ENCODE peak calls at places on chromosomes 1 and 21, in eight cellular contexts. Y, C, L, O, B, M, D and J are unnamed samples. For H3K27me3, the result is how much of the 10 kb centered on the place peaks cover.

GRCh38 chr1:161739865-161740566 is 9.6 kb upstream of the DUSP12 start:
- DNase-seq in Y (no peak), C (peak), L (peak), O (no peak), B (no peak), M (no peak), D (no peak), J (peak)

GRCh38 chr1:241357366-241358305 is 631 bp upstream of the RGS7 start:
- DNase-seq in Y (no peak), C (no peak), L (peak), O (no peak), B (peak), M (no peak), D (no peak), J (no peak)

GRCh38 chr1:183610053-183610452 is 19.8 kb upstream of the NCF2 start:
- DNase-seq in Y (no peak), C (no peak), L (no peak), O (no peak), B (peak), M (no peak), D (no peak), J (no peak)

GRCh38 chr1:115796897-115797296 is 28.4 kb upstream of the CASQ2 start:
- DNase-seq in Y (no peak), C (no peak), L (no peak), O (no peak), B (no peak), M (no peak), D (no peak), J (no peak)

GRCh38 chr1:180530501-180530900 is 28.1 kb upstream of the ACBD6 start:
- DNase-seq in Y (peak), C (no peak), L (no peak), O (peak), B (peak), M (no peak), D (no peak), J (peak)

GRCh38 chr1:21874328-21874727 is 62.3 kb downstream of the LDLRAD2 start:
- DNase-seq in Y (no peak), C (no peak), L (no peak), O (no peak), B (no peak), M (no peak), D (no peak), J (no peak)

GRCh38 chr21:34704119-34704518 is 35.3 kb downstream of the CLIC6 start:
- DNase-seq in Y (peak), C (no peak), L (no peak), O (peak), B (peak), M (no peak), D (peak), J (no peak)

GRCh38 chr1:208974721-208975120 is 608.8 kb upstream of the CAMK1G start:
- DNase-seq in Y (no peak), C (no peak), L (no peak), O (no peak), B (no peak), M (no peak), D (no peak), J (no peak)

GRCh38 chr1:81453971-81454370 is 346.8 kb upstream of the ADGRL2 start:
- DNase-seq in Y (no peak), C (no peak), L (no peak), O (no peak), B (no peak), M (no peak), D (no peak), J (no peak)

GRCh38 chr21:31132574-31133242 is 94.4 kb upstream of the KRTAP19-8 start:
- DNase-seq in Y (peak), C (peak), L (no peak), O (no peak), B (peak), M (no peak), D (no peak), J (peak)

GRCh38 chr1:192445849-192446489 is 129.2 kb downstream of the RGS21 start:
- DNase-seq in Y (peak), C (peak), L (peak), O (no peak), B (peak), M (no peak), D (peak), J (peak)

GRCh38 chr1:11515403-11516300 is 36.7 kb downstream of the DISP3 start:
- DNase-seq in Y (no peak), C (no peak), L (no peak), O (no peak), B (no peak), M (no peak), D (no peak), J (no peak)

GRCh38 chr1:76153856-76154212 is 79.3 kb downstream of the ST6GALNAC3 start:
- DNase-seq in Y (no peak), C (no peak), L (no peak), O (no peak), B (no peak), M (no peak), D (no peak), J (no peak)

GRCh38 chr1:28301368-28302174 is 27.3 kb upstream of the MED18 start:
- DNase-seq in Y (no peak), C (no peak), L (no peak), O (no peak), B (peak), M (no peak), D (no peak), J (no peak)

GRCh38 chr1:10515627-10516026 is 40.9 kb downstream of the PEX14 start:
- DNase-seq in Y (no peak), C (no peak), L (no peak), O (no peak), B (no peak), M (no peak), D (peak), J (no peak)

GRCh38 chr1:216458807-216459206 is 35.6 kb upstream of the USH2A start:
- DNase-seq in Y (no peak), C (no peak), L (no peak), O (no peak), B (peak), M (no peak), D (no peak), J (no peak)

GRCh38 chr1:25468037-25468436 is 37.3 kb downstream of the MACO1 start:
- DNase-seq in Y (peak), C (no peak), L (no peak), O (no peak), B (peak), M (no peak), D (no peak), J (no peak)

GRCh38 chr1:55272994-55273393 is 57.8 kb upstream of the USP24 start:
- DNase-seq in Y (no peak), C (no peak), L (no peak), O (no peak), B (no peak), M (no peak), D (no peak), J (no peak)

GRCh38 chr1:30008998-30009657 is 714.3 kb downstream of the MATN1 start:
- DNase-seq in Y (no peak), C (no peak), L (no peak), O (no peak), B (peak), M (no peak), D (no peak), J (peak)

GRCh38 chr1:71587961-71588360 is 507.1 kb upstream of the ZRANB2 start:
- DNase-seq in Y (peak), C (no peak), L (no peak), O (no peak), B (peak), M (no peak), D (no peak), J (no peak)

GRCh38 chr1:230160957-230161771 is 94.1 kb downstream of the GALNT2 start:
- DNase-seq in Y (peak), C (no peak), L (no peak), O (no peak), B (peak), M (no peak), D (no peak), J (no peak)

GRCh38 chr21:35273331-35273730 is 224.2 kb upstream of the RUNX1 start:
- DNase-seq in Y (no peak), C (no peak), L (no peak), O (no peak), B (no peak), M (no peak), D (peak), J (peak)

GRCh38 chr1:157992031-157992568 is 1.3 kb upstream of the KIRREL1 start:
- DNase-seq in Y (peak), C (peak), L (peak), O (peak), B (peak), M (peak), D (peak), J (peak)

GRCh38 chr1:198837276-198838021 is 198.6 kb downstream of the PTPRC start:
- DNase-seq in Y (no peak), C (no peak), L (no peak), O (no peak), B (no peak), M (no peak), D (no peak), J (peak)

GRCh38 chr1:25702101-25702775 is 85.6 kb downstream of the MAN1C1 start:
- DNase-seq in Y (peak), C (no peak), L (no peak), O (no peak), B (peak), M (no peak), D (no peak), J (no peak)

GRCh38 chr1:216075339-216075738 is 347.9 kb downstream of the USH2A start:
- DNase-seq in Y (peak), C (no peak), L (no peak), O (no peak), B (peak), M (no peak), D (no peak), J (no peak)

GRCh38 chr21:25039461-25040380 is 567.6 kb downstream of the MRPL39 start:
- DNase-seq in Y (peak), C (no peak), L (no peak), O (no peak), B (peak), M (no peak), D (no peak), J (no peak)

DNA sequence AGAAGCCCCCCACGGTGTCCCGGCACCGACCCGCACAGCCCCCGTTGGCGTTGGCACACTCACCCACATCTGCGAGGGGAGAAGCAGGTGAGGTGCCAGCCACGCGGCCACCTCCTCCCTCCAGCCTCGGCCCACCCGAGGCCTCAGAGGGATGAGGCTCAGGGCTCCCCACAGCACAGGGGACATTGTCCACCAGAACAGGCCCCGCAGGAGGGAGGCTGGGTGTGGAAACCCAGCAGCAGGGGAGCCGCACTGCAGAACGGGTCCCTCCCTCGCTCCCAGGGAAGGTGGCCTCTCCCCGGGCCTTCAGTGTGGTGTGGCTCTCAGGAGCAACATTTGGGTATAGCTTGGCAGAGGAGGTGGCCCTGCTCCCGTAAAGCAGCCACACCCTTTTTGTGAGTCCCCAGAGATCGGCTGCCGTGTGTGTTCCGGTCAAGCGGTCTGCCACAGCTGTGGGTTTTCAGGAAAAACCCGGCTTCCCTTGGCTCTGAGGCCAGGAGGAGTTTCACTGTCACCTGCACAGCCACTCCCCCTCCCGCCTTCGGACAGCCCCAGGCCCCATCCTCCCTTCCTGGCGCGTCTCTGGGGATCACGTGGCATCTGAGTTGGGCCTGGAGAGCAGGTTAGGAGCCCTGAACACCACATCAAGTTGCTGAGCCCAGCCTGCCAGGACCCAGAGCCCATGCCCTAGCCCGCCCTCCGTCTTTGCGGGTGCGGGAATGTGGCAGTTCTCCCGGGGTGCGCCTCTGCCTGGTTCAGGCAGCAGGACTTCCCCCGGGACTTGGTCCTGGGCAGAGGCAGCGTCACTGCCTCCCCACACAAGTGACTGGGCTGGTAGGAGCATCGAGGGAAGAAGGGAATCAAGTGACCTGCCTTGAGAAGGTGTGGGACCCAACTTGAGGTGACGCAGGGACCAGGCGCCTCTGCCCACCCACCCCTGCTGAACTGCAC is 64.0 kb downstream of the MEGF6 start:
- DNase-seq in Y (no peak), C (no peak), L (no peak), O (peak), B (no peak), M (no peak), D (peak), J (no peak)
- H3K27me3 ChIP-seq in Y (under half), C (under half), L (under half), O (under half), B (under half), M (under half), D (under half), J (under half)

DNA sequence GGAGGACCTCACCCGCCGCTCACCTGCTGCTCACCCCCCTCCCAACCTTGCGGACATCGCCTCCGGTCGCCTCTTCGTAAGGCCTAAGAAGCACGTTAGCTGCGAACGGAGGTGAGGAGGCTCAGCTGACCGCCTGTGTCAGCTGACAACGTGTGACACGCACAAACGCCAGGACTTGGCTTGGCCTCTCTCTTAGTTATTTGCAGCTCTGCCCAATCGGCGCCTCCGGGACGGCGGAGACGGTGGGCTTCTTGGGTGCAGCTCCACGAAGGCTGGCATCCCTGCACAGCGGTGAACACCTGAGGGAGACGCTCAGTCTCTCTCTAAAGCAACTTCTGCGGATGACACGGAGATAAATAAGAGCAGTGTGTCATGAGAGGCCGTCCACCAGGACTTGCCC is 319.0 kb downstream of the FAM72C start:
- DNase-seq in Y (no peak), C (no peak), L (no peak), O (no peak), B (no peak), M (no peak), D (no peak), J (no peak)
- H3K27me3 ChIP-seq in Y (under half), C (under half), L (under half), O (under half), B (under half), M (half or more), D (under half), J (under half)

GRCh38 chr1:44534771-44535170 is 129.7 kb downstream of the RNF220 start:
- DNase-seq in Y (no peak), C (no peak), L (no peak), O (no peak), B (no peak), M (no peak), D (no peak), J (no peak)

GRCh38 chr1:44536357-44536756 is 131.3 kb downstream of the RNF220 start:
- DNase-seq in Y (no peak), C (no peak), L (no peak), O (no peak), B (no peak), M (no peak), D (no peak), J (no peak)

GRCh38 chr1:44542415-44543063 is 131.7 kb downstream of the TMEM53 start:
- DNase-seq in Y (no peak), C (no peak), L (no peak), O (no peak), B (no peak), M (no peak), D (no peak), J (no peak)

GRCh38 chr1:44537538-44537937 is 132.5 kb downstream of the RNF220 start:
- DNase-seq in Y (no peak), C (no peak), L (no peak), O (no peak), B (no peak), M (no peak), D (no peak), J (no peak)

DNA sequence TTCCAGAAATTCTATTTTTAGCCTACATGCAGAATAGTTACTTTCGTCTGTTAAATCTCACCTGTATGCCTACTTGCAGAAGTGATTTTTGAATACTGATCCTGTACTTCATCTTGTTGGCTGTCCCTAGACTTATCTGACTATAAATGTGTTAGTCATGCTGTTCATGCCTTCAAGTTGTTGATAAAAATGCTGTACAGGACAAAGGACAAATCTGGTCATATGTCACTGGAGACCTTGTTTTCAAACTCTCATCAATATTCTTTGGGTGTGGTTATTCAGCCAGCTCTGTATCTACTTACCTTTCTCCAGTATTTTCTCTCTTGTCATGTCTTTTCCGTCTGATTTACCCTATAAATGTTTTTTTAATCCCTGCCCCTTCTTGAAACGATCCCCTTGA is 132.9 kb downstream of the RNF220 start:
- DNase-seq in Y (no peak), C (no peak), L (no peak), O (no peak), B (no peak), M (no peak), D (no peak), J (no peak)
- H3K27me3 ChIP-seq in Y (under half), C (under half), L (under half), O (under half), B (under half), M (under half), D (under half), J (under half)

GRCh38 chr1:233965856-233966255 is 61.4 kb downstream of the SLC35F3 start:
- DNase-seq in Y (no peak), C (no peak), L (no peak), O (no peak), B (no peak), M (no peak), D (no peak), J (no peak)

GRCh38 chr1:233972951-233973635 is 68.6 kb downstream of the SLC35F3 start:
- DNase-seq in Y (no peak), C (no peak), L (no peak), O (no peak), B (no peak), M (no peak), D (no peak), J (no peak)

GRCh38 chr1:233972563-233972950 is 68.1 kb downstream of the SLC35F3 start:
- DNase-seq in Y (no peak), C (no peak), L (no peak), O (no peak), B (no peak), M (no peak), D (no peak), J (no peak)

GRCh38 chr1:233975486-233975885 is 71.0 kb downstream of the SLC35F3 start:
- DNase-seq in Y (no peak), C (no peak), L (no peak), O (no peak), B (no peak), M (no peak), D (no peak), J (no peak)

GRCh38 chr1:233971753-233972152 is 67.3 kb downstream of the SLC35F3 start:
- DNase-seq in Y (no peak), C (no peak), L (no peak), O (no peak), B (no peak), M (no peak), D (no peak), J (no peak)
- H3K27me3 ChIP-seq in Y (under half), C (under half), L (under half), O (under half), B (under half), M (under half), D (under half), J (under half)

GRCh38 chr1:36603461-36603860 is 120.7 kb upstream of the CSF3R start:
- DNase-seq in Y (no peak), C (no peak), L (no peak), O (no peak), B (no peak), M (no peak), D (no peak), J (no peak)

GRCh38 chr1:36597514-36597913 is 114.8 kb upstream of the CSF3R start:
- DNase-seq in Y (no peak), C (no peak), L (no peak), O (no peak), B (no peak), M (no peak), D (no peak), J (no peak)

GRCh38 chr1:36605942-36606690 is 123.4 kb upstream of the CSF3R start:
- DNase-seq in Y (no peak), C (no peak), L (peak), O (no peak), B (no peak), M (no peak), D (no peak), J (no peak)

GRCh38 chr1:36599828-36600227 is 117.1 kb upstream of the CSF3R start:
- DNase-seq in Y (no peak), C (no peak), L (no peak), O (no peak), B (no peak), M (no peak), D (no peak), J (no peak)

GRCh38 chr1:36602189-36602588 is 119.5 kb upstream of the CSF3R start:
- DNase-seq in Y (no peak), C (no peak), L (no peak), O (no peak), B (no peak), M (no peak), D (no peak), J (no peak)
- H3K27me3 ChIP-seq in Y (under half), C (under half), L (under half), O (under half), B (under half), M (half or more), D (under half), J (under half)

DNA sequence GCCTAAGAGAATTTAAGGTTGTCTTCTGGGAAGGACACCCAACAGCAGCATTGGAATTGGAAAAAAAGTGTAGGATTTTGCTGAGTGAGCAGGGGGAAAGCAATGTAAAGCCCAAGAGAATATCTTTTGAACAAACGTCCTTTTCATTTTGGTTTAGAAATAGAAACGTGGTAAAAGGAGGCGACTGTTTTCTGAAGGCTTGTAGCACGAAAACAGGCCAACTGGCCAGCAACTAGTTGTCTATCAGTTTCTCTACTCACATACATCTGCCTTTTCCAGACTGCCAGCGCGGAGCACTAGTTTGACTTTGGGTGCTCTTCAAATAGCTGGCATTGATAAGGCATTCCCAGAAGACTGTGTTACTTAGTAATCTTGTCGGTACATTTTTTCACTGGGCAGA is 1.2 kb upstream of the LRRC8C start:
- DNase-seq in Y (no peak), C (no peak), L (no peak), O (no peak), B (peak), M (no peak), D (no peak), J (no peak)
- H3K27me3 ChIP-seq in Y (under half), C (under half), L (under half), O (under half), B (under half), M (under half), D (under half), J (under half)